ENCODE peak calls at places on chromosome 1, in seven cellular contexts. L is HepG2, Q is HCT116, N is K562, Y is Panc1, V is GM23338, D is GM12878. O is an unnamed sample.

GRCh38 chr1:116693759-116694482 is 26.4 kb upstream of the IGSF3 start:
- ATAC-seq in V (no peak), N (peak), Q (peak), L (no peak), D (no peak), Y (no peak), O (peak)

GRCh38 chr1:110489973-110490542 is 28.9 kb downstream of the KCNA10 start:
- ATAC-seq in Q (no peak), Y (no peak), D (no peak), V (no peak), N (peak), L (no peak), O (no peak)

GRCh38 chr1:160264795-160265307 is 2.5 kb upstream of the DCAF8 start:
- ATAC-seq in V (no peak), Q (no peak), N (no peak), Y (no peak), L (no peak), D (no peak), O (no peak)

GRCh38 chr1:183652107-183652506 is 1.0 kb downstream of the APOBEC4 start:
- ATAC-seq in L (no peak), N (no peak), Y (no peak), Q (no peak), V (no peak), D (peak), O (no peak)

GRCh38 chr1:197468581-197469175 is 200.6 kb downstream of the CRB1 start:
- ATAC-seq in Q (no peak), N (no peak), Y (no peak), V (no peak), L (no peak), D (no peak), O (no peak)

GRCh38 chr1:207875532-207875931 is 35.4 kb downstream of the CD34 start:
- ATAC-seq in N (no peak), Y (no peak), D (no peak), Q (no peak), V (no peak), L (peak), O (no peak)

GRCh38 chr1:61609040-61609439 is 115.9 kb downstream of the TM2D1 start:
- ATAC-seq in V (no peak), L (no peak), Y (no peak), Q (no peak), N (no peak), D (no peak), O (no peak)

GRCh38 chr1:5939268-5940060 is 52.8 kb downstream of the NPHP4 start:
- ATAC-seq in Y (no peak), Q (no peak), L (no peak), D (no peak), V (no peak), N (no peak), O (no peak)

GRCh38 chr1:222736470-222736869 is 532 bp upstream of the FAM177B start:
- ATAC-seq in V (peak), Y (no peak), Q (no peak), L (no peak), D (no peak), N (no peak), O (no peak)

GRCh38 chr1:241081473-241081872 is 275.5 kb downstream of the RGS7 start:
- ATAC-seq in Y (no peak), Q (no peak), N (no peak), L (no peak), D (no peak), V (no peak), O (no peak)

GRCh38 chr1:109256971-109257681 is 7.8 kb downstream of the CELSR2 start:
- ATAC-seq in V (no peak), D (no peak), Q (no peak), N (no peak), Y (no peak), L (no peak), O (no peak)

GRCh38 chr1:183840140-183840539 is 35.2 kb downstream of the RGL1 start:
- ATAC-seq in D (no peak), Y (no peak), V (no peak), Q (peak), N (no peak), L (no peak), O (no peak)

GRCh38 chr1:152739841-152740240 is 18.0 kb upstream of the KPRP start:
- ATAC-seq in Q (no peak), V (no peak), L (no peak), N (no peak), Y (no peak), D (no peak), O (no peak)

GRCh38 chr1:97780884-97781283 is 139.9 kb downstream of the DPYD start:
- ATAC-seq in D (peak), N (no peak), Y (no peak), V (no peak), L (no peak), Q (no peak), O (no peak)

GRCh38 chr1:183226963-183227362 is 40.9 kb downstream of the LAMC2 start:
- ATAC-seq in L (no peak), D (peak), N (no peak), Q (no peak), Y (no peak), V (no peak), O (no peak)

GRCh38 chr1:192835116-192835515 is 26.3 kb downstream of the RGS2 start:
- ATAC-seq in V (no peak), Q (no peak), N (no peak), L (no peak), Y (no peak), D (no peak), O (no peak)

GRCh38 chr1:232598133-232598532 is 31.8 kb downstream of the SIPA1L2 start:
- ATAC-seq in Y (no peak), N (no peak), V (no peak), L (no peak), D (no peak), Q (no peak), O (no peak)

GRCh38 chr1:59026472-59026948 is 242.7 kb upstream of the JUN start:
- ATAC-seq in D (peak), N (no peak), L (no peak), Q (no peak), V (no peak), Y (no peak), O (no peak)

GRCh38 chr1:202615501-202616354 is 94.5 kb downstream of the SYT2 start:
- ATAC-seq in Q (no peak), D (peak), V (no peak), L (no peak), N (no peak), Y (no peak), O (peak)

GRCh38 chr1:24027838-24028468 is 47.8 kb upstream of the SRSF10 start:
- ATAC-seq in Q (peak), N (peak), L (peak), V (peak), D (peak), Y (peak), O (peak)

GRCh38 chr1:212433577-212434462 is 1.1 kb downstream of the NENF start:
- ATAC-seq in D (no peak), Q (no peak), L (no peak), Y (no peak), N (no peak), V (no peak), O (no peak)

GRCh38 chr1:90393025-90393424 is 324.1 kb downstream of the BARHL2 start:
- ATAC-seq in Q (no peak), L (no peak), V (no peak), Y (no peak), N (no peak), D (no peak), O (no peak)

GRCh38 chr1:202623075-202623474 is 87.2 kb downstream of the SYT2 start:
- ATAC-seq in V (peak), L (peak), Q (no peak), D (no peak), Y (no peak), N (peak), O (peak)

GRCh38 chr1:200040516-200041138 is 13.1 kb downstream of the NR5A2 start:
- ATAC-seq in L (peak), Q (no peak), Y (peak), V (peak), N (no peak), D (no peak), O (peak)

GRCh38 chr1:27429029-27429425 is 36.6 kb downstream of the GPR3 start:
- ATAC-seq in Q (no peak), Y (no peak), V (no peak), D (no peak), L (no peak), N (peak), O (peak)

GRCh38 chr1:33916786-33917185 is 52.9 kb downstream of the HMGB4 start:
- ATAC-seq in N (no peak), L (no peak), V (no peak), Y (no peak), D (no peak), Q (no peak), O (no peak)

GRCh38 chr1:238469146-238469601 is 578.5 kb upstream of the ZP4 start:
- ATAC-seq in Q (no peak), V (no peak), L (no peak), N (no peak), Y (no peak), D (no peak), O (no peak)

GRCh38 chr1:207812778-207813512 is 61.1 kb downstream of the CD46 start:
- ATAC-seq in Y (no peak), N (no peak), V (no peak), Q (no peak), L (no peak), D (peak), O (no peak)

GRCh38 chr1:21532496-21532895 is 23.3 kb downstream of the ALPL start:
- ATAC-seq in Q (no peak), V (no peak), Y (no peak), L (no peak), N (no peak), D (no peak), O (no peak)

GRCh38 chr1:170073893-170074249 is 624 bp downstream of the KIFAP3 start:
- ATAC-seq in D (no peak), Y (no peak), N (peak), L (no peak), V (peak), Q (no peak), O (no peak)
- H3K27ac ChIP-seq in D (peak), Y (peak), N (peak), L (peak), V (no peak), Q (peak), O (peak)

GRCh38 chr1:217770895-217771294 is 139.8 kb downstream of the SPATA17 start:
- ATAC-seq in L (no peak), V (peak), D (no peak), N (no peak), Y (no peak), Q (no peak), O (no peak)

GRCh38 chr1:217780993-217781392 is 149.8 kb downstream of the SPATA17 start:
- ATAC-seq in D (no peak), N (no peak), V (no peak), Y (no peak), Q (no peak), L (no peak), O (no peak)

DNA sequence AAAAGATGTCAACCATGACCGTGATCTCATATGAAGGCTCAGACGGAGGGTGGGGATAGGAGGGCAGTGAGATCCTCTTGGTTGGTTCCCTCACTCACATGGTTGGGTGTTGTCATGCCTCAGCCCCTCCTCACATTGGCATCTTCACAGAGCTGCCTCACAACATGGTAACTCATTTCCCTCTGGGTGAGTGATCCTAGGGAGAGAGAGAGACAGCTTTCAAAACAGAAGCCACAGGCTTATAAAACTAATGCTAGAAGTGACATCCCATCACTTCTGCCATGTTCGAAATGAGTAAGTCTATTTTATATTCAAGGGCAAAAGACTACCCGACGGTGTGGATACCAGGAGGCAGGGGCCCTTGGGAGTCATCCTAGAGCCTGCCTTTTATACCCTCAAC is 145.5 kb downstream of the SPATA17 start:
- ATAC-seq in N (no peak), Q (no peak), Y (no peak), L (no peak), D (no peak), V (no peak), O (no peak)
- TF ChIP-seq POLR2AphosphoS5 in N (no peak), Q (no peak), Y (no peak), L (no peak), D (no peak), V (no peak), O (no peak)

GRCh38 chr1:45929257-45929687 is 125.9 kb downstream of the MAST2 start:
- ATAC-seq in L (no peak), D (no peak), Y (peak), Q (peak), V (peak), N (peak), O (peak)
- H3K27ac ChIP-seq in L (no peak), D (no peak), Y (peak), Q (peak), V (peak), N (peak), O (peak)

GRCh38 chr1:17018849-17019248 is 7.1 kb upstream of the ATP13A2 start:
- ATAC-seq in Y (no peak), Q (no peak), D (peak), N (no peak), L (no peak), V (no peak), O (no peak)
- TF ChIP-seq POLR2AphosphoS5 in Y (no peak), Q (no peak), D (no peak), N (no peak), L (no peak), V (no peak), O (no peak)

GRCh38 chr1:169060906-169061683 is 45.4 kb upstream of the ATP1B1 start:
- ATAC-seq in Y (no peak), Q (no peak), V (no peak), N (peak), D (no peak), L (no peak), O (peak)
- H3K27ac ChIP-seq in Y (no peak), Q (no peak), V (no peak), N (no peak), D (no peak), L (no peak), O (no peak)

GRCh38 chr1:1553821-1554494 is 13.5 kb upstream of the TMEM240 start:
- ATAC-seq in N (no peak), V (no peak), D (no peak), Q (no peak), L (no peak), Y (no peak), O (no peak)

GRCh38 chr1:1554550-1554925 is 14.1 kb upstream of the TMEM240 start:
- ATAC-seq in Q (peak), V (no peak), L (no peak), N (no peak), D (no peak), Y (peak), O (no peak)

GRCh38 chr1:1552263-1552639 is 11.8 kb upstream of the TMEM240 start:
- ATAC-seq in N (no peak), D (no peak), Y (no peak), V (no peak), L (no peak), Q (no peak), O (no peak)

GRCh38 chr1:1556505-1556904 is 16.1 kb upstream of the TMEM240 start:
- ATAC-seq in V (no peak), L (no peak), D (no peak), Y (no peak), Q (no peak), N (no peak), O (no peak)

DNA sequence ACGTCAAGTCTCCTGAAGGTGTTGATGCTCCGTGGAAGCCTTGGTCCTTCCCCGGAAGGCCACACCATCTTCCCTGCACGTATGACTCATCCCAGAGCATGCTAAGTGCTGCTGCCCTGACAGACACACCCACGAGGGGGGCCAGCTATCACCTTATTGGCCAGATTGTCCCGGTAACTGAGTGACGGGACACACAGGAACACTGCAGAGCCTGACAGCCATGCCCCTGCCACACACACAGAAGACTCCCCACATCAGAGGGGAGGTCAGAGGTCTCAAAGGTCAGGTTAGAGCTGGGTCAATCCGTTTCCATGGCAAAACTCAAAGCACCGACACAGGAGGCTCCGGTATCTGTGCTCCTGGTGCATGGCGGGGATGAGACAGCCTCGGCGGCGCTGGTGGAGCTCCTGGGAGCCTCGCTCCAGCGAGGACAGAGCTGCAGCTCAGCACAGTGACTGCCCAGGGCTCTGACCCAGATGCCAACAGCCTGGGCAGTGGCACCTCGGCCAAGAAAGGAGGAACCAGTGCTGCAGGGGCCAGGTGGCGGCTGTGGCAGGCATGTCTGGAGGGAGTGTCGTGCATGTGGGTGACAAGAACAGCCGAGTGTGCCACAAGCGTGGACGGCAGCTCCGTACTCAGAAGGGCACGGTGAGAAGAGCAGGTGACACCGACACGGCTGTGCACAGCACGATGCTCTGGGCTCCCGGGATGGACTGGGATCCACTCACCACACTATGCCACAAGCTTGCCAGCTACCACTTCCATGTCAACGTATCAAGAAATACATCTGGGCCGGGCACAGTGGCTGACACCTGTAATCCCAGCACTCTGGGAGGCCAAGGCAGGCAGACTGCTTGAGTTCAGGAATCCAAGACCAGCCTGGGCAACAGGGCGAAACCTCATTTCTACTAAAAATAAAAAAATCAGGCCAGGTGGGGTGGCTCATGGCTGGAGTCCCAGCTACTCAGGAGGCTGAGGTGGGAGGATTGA is 14.8 kb upstream of the TMEM240 start:
- ATAC-seq in Y (peak), D (no peak), L (peak), V (no peak), N (peak), Q (peak), O (peak)
- TF ChIP-seq POLR2AphosphoS5 in Y (no peak), D (no peak), L (no peak), V (peak), N (no peak), Q (no peak), O (no peak)

GRCh38 chr1:230231739-230232075 is 164.7 kb downstream of the GALNT2 start:
- ATAC-seq in N (peak), V (peak), D (no peak), L (no peak), Y (no peak), Q (no peak), O (peak)

GRCh38 chr1:230230273-230230672 is 163.2 kb downstream of the GALNT2 start:
- ATAC-seq in Q (no peak), V (no peak), D (no peak), N (peak), Y (no peak), L (no peak), O (no peak)

GRCh38 chr1:230232352-230232751 is 165.3 kb downstream of the GALNT2 start:
- ATAC-seq in Q (no peak), Y (no peak), D (no peak), N (no peak), L (no peak), V (peak), O (no peak)

GRCh38 chr1:230233786-230234185 is 166.7 kb downstream of the GALNT2 start:
- ATAC-seq in N (no peak), D (no peak), Q (no peak), Y (no peak), L (no peak), V (no peak), O (no peak)

DNA sequence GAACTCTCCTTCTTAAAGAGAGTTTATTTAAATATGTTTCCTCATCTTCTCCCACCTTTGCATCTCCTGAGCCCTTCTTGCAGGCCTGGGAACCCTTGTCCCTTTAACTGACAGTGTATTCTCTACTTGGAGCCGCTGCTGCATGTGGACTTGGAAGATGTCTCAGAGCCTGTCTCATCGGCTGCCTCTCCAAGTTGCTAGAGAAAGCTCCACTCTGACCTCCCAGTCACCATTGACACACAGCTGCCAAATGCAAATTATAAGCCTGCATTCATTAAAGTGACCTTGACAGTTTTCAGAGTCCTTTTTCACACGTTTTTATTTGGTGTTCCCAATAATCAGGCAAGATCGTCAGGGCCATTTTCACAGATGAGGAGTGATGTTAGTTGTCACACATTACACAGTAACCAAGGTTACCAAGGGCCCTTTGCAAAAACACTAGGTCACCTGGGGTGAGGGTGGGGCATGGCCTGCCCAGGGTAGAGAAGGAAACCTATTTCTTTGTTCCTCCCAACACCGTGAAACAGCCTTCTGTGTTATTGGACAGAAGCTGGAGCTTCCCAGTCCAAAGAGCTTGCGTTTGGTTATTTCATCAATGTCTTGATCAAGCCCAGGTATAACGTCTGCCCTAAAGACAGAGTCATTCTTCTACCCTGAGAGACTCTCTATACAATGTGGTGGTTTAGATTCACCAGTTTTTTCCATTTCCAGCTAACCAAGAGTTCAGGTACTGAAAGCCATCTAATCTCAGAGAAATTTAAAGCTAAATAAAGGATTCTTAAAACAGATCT is 164.1 kb downstream of the GALNT2 start:
- ATAC-seq in Q (no peak), L (no peak), V (peak), Y (no peak), N (peak), D (no peak), O (no peak)
- H3K27ac ChIP-seq in Q (no peak), L (no peak), V (no peak), Y (no peak), N (peak), D (no peak), O (peak)

DNA sequence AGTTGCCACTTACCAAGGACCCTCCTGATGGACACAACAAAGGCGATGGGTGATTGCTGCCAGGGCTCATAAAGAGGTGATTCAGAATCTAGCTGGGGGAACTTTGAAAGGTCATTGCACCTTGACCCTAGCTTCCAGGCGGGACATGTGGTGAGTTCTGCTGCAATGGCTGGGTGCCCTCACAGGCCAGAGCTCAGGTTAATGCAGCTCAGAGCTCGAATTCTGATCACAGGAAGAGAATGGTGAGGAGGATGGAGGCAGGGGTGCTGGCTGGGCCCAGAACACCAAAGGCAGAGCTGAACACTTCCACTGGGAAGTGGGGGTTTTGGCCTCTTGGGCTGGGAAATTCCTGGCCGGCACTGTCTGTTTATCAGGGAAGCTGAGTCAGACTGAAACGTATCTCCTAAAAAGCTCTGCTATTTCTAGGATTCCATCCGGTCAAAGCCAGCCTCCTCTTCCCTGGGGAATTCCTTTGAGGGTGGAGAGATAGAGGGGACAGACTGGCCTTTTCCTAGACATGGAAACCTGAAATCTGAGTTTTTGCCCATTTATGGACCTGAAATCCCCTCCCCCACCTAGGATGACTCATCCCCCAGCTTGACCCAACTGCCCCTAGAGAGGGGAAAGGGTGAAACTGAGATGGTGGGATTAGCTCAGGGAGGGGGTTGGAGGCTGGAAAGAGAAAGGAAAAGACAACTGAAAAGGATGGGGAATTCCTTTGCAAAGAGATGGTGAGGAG is 27.2 kb downstream of the NUAK2 start:
- ATAC-seq in Q (peak), Y (peak), V (peak), L (peak), D (peak), N (peak), O (peak)
- TF ChIP-seq POLR2AphosphoS5 in Q (no peak), Y (peak), V (peak), L (no peak), D (no peak), N (no peak), O (no peak)